ENCODE peak calls at places on chromosomes 5 and 9, in ten cellular contexts. A is left ventricle myocardium superior; Z is pulmonary artery endothelial cell; U is lower lobe of right lung; Y is SJSA1; D is fibroblast of lung; K is CD4-positive, alpha-beta T cell; E is islet precursor cell; M is BJ; O is non-pigmented ciliary epithelial cell. G is an unnamed sample.

GRCh38 chr5:73917433-73917832 is 291.4 kb downstream of the ARHGEF28 start:
- DNase-seq in O (no peak), U (no peak), K (no peak), M (no peak), A (peak; percentile 64), Y (no peak), E (no peak), D (peak; percentile 54), Z (no peak), G (no peak)

GRCh38 chr5:150144211-150144801 is 11.3 kb downstream of the PDGFRB start:
- DNase-seq in Z (no peak), D (peak; percentile 82), U (no peak), K (no peak), O (no peak), M (no peak), A (peak; percentile 82), Y (peak; percentile 79), E (peak; percentile 86), G (no peak)

GRCh38 chr5:93497101-93497500 is 83.9 kb downstream of the NR2F1-AS1 start:
- DNase-seq in U (no peak), Z (peak; percentile 68), D (peak; percentile 66), E (no peak), O (peak; percentile 75), K (no peak), A (no peak), M (no peak), Y (no peak), G (no peak)

GRCh38 chr5:53023969-53024368 is 34.8 kb downstream of the ITGA2 start:
- DNase-seq in Y (no peak), D (peak; percentile 78), E (no peak), M (peak; percentile 66), Z (no peak), K (no peak), O (no peak), U (no peak), A (no peak), G (peak; percentile 39)

GRCh38 chr5:111134080-111134479 is 41.9 kb downstream of the WDR36 start:
- DNase-seq in D (peak; percentile 27), K (no peak), U (no peak), Y (no peak), E (no peak), Z (no peak), O (no peak), A (no peak), M (peak; percentile 15), G (peak; percentile 65)

GRCh38 chr9:21680590-21680989 is 121.8 kb upstream of the MTAP start:
- DNase-seq in M (no peak), K (no peak), O (no peak), Z (no peak), E (no peak), Y (no peak), D (no peak), U (no peak), A (no peak), G (no peak)

GRCh38 chr9:126692041-126692758 is 78.5 kb downstream of the LMX1B start:
- DNase-seq in K (no peak), A (peak; percentile 20), M (no peak), D (no peak), E (peak; percentile 52), O (no peak), U (no peak), Z (no peak), Y (no peak), G (no peak)

GRCh38 chr9:109016132-109016531 is 2.8 kb upstream of the CTNNAL1 start:
- DNase-seq in D (peak; percentile 26), M (no peak), U (no peak), K (no peak), Y (no peak), E (no peak), Z (no peak), A (no peak), O (no peak), G (no peak)

GRCh38 chr9:107504585-107505455 is 15.3 kb upstream of the KLF4 start:
- DNase-seq in K (no peak), Y (peak; percentile 54), M (no peak), U (no peak), A (no peak), D (peak; percentile 83), Z (peak; percentile 36), O (peak; percentile 63), E (no peak), G (peak; percentile 69)

GRCh38 chr9:17491780-17492179 is 87.1 kb upstream of the SH3GL2 start:
- DNase-seq in M (no peak), E (no peak), Y (no peak), K (no peak), O (no peak), D (no peak), Z (no peak), A (no peak), U (no peak), G (no peak)

GRCh38 chr5:56422060-56422762 is 189.1 kb upstream of the ANKRD55 start:
- DNase-seq in K (no peak), D (no peak), M (no peak), A (no peak), Y (no peak), E (peak; percentile 67), U (no peak), Z (no peak), O (no peak), G (no peak)

GRCh38 chr5:178237431-178238312 is 5.1 kb upstream of the PHYKPL start:
- DNase-seq in O (no peak), Y (no peak), E (no peak), U (no peak), Z (no peak), D (peak; percentile 57), M (peak; percentile 60), K (no peak), A (no peak), G (no peak)

GRCh38 chr5:110031402-110032140 is 341.8 kb downstream of the MAN2A1 start:
- DNase-seq in K (no peak), A (no peak), M (no peak), U (no peak), E (no peak), D (no peak), O (no peak), Z (no peak), Y (no peak), G (no peak)

GRCh38 chr9:127473932-127474331 is 22.6 kb downstream of the LRSAM1 start:
- DNase-seq in A (no peak), U (no peak), D (no peak), Y (no peak), K (no peak), E (no peak), Z (no peak), O (no peak), M (no peak), G (no peak)